ENCODE peak calls at places on chromosomes 7 and 10, in four cellular contexts. O, E, Z and U are unnamed samples.

GRCh38 chr10:73601486-73601921 is 10.4 kb upstream of the USP54 start:
- DNase-seq in O (no peak), E (no peak), Z (no peak), U (no peak)

GRCh38 chr7:40808409-40808942 is 673.7 kb downstream of the SUGCT start:
- DNase-seq in O (no peak), E (peak; percentile 96), Z (no peak), U (no peak)

GRCh38 chr10:99661370-99661749 is 2.1 kb downstream of the ENTPD7 start:
- DNase-seq in O (peak; percentile 94), E (peak; percentile 73), Z (no peak), U (no peak)

GRCh38 chr10:73774637-73775036 is 7.2 kb upstream of the CHCHD1 start:
- DNase-seq in O (no peak), E (peak; percentile 56), Z (no peak), U (no peak)

GRCh38 chr10:12530017-12530416 is 180.7 kb downstream of the CAMK1D start:
- DNase-seq in O (no peak), E (no peak), Z (no peak), U (no peak)

GRCh38 chr7:140674899-140675701 is 2.4 kb downstream of the ADCK2 start:
- DNase-seq in O (no peak), E (peak; percentile 71), Z (no peak), U (no peak)

GRCh38 chr7:111529507-111530355 is 32.6 kb downstream of the IMMP2L start:
- DNase-seq in O (no peak), E (peak; percentile 14), Z (no peak), U (no peak)

GRCh38 chr10:119215371-119215770 is 8.0 kb downstream of the GRK5 start:
- DNase-seq in O (no peak), E (no peak), Z (no peak), U (no peak)

GRCh38 chr10:17256627-17257026 is 28.6 kb downstream of the VIM start:
- DNase-seq in O (no peak), E (no peak), Z (no peak), U (no peak)

GRCh38 chr7:23598321-23598720 is 1.1 kb downstream of the CCDC126 start:
- DNase-seq in O (no peak), E (no peak), Z (no peak), U (no peak)

GRCh38 chr10:91880310-91880709 is 29.0 kb downstream of the FGFBP3 start:
- DNase-seq in O (no peak), E (no peak), Z (no peak), U (no peak)

GRCh38 chr10:80196270-80196949 is 8.9 kb downstream of the ANXA11 start:
- DNase-seq in O (no peak), E (no peak), Z (no peak), U (peak; percentile 90)

GRCh38 chr7:141217938-141218337 is 144.1 kb downstream of the TMEM178B start:
- DNase-seq in O (no peak), E (no peak), Z (no peak), U (no peak)

GRCh38 chr10:93173867-93174845 is 100.5 kb downstream of the CYP26A1 start:
- DNase-seq in O (no peak), E (no peak), Z (no peak), U (no peak)

GRCh38 chr10:5775705-5776104 is 37.5 kb downstream of the GDI2 start:
- DNase-seq in O (no peak), E (no peak), Z (no peak), U (peak; percentile 15)

GRCh38 chr10:85620807-85621206 is 745.8 kb downstream of the GRID1 start:
- DNase-seq in O (no peak), E (no peak), Z (no peak), U (no peak)

GRCh38 chr7:100483728-100484635 is at the start of gene NYAP1:
- DNase-seq in O (no peak), E (peak; percentile 64), Z (peak; percentile 79), U (no peak)

GRCh38 chr7:106216517-106217088 is 68.2 kb downstream of the NAMPT start:
- DNase-seq in O (peak; percentile 98), E (peak; percentile 98), Z (peak; percentile 63), U (peak; percentile 87)

GRCh38 chr7:39446546-39446945 is 119.7 kb upstream of the YAE1 start:
- DNase-seq in O (no peak), E (no peak), Z (no peak), U (no peak)

GRCh38 chr7:68929712-68930395 is 668.4 kb upstream of the AUTS2 start:
- DNase-seq in O (no peak), E (peak; percentile 82), Z (no peak), U (no peak)

GRCh38 chr7:50314778-50315177 is 10.3 kb downstream of the IKZF1 start:
- DNase-seq in O (no peak), E (no peak), Z (no peak), U (no peak)

GRCh38 chr10:12658526-12658925 is 309.2 kb downstream of the CAMK1D start:
- DNase-seq in O (no peak), E (no peak), Z (no peak), U (no peak)

GRCh38 chr10:22183771-22184466 is 33.9 kb downstream of the EBLN1 start:
- DNase-seq in O (no peak), E (peak; percentile 77), Z (no peak), U (no peak)

GRCh38 chr7:85508642-85509429 is 322.0 kb upstream of the SEMA3D start:
- DNase-seq in O (no peak), E (peak; percentile 75), Z (no peak), U (no peak)

GRCh38 chr10:133158756-133159610 is 1.0 kb upstream of the KNDC1 start:
- DNase-seq in O (no peak), E (peak; percentile 26), Z (peak; percentile 22), U (no peak)

GRCh38 chr7:102115931-102116330 is 170.7 kb upstream of the SH2B2 start:
- DNase-seq in O (no peak), E (no peak), Z (no peak), U (no peak)

GRCh38 chr7:11256501-11256900 is 282.8 kb downstream of the PHF14 start:
- DNase-seq in O (no peak), E (no peak), Z (no peak), U (no peak)

GRCh38 chr7:11247545-11247944 is 273.9 kb downstream of the PHF14 start:
- DNase-seq in O (no peak), E (no peak), Z (no peak), U (no peak)

GRCh38 chr7:11252011-11252607 is 278.4 kb downstream of the PHF14 start:
- DNase-seq in O (no peak), E (no peak), Z (no peak), U (no peak)

GRCh38 chr7:11251436-11251835 is 277.8 kb downstream of the PHF14 start:
- DNase-seq in O (no peak), E (no peak), Z (no peak), U (no peak)

GRCh38 chr7:11252705-11253272 is 279.1 kb downstream of the PHF14 start:
- DNase-seq in O (no peak), E (no peak), Z (no peak), U (no peak)
- TF ChIP-seq CTCF in O (no peak), E (no peak), Z (no peak), U (no peak)

GRCh38 chr7:57646219-57646900 is 196.4 kb downstream of the ZNF716 start:
- DNase-seq in O (no peak), E (no peak), Z (no peak), U (no peak)
- H3K9me3 ChIP-seq in O (no peaks in the 10 kb centered on the region), E (no peaks in the 10 kb centered on the region), Z (no peaks in the 10 kb centered on the region), U (no peaks in the 10 kb centered on the region)

GRCh38 chr7:10128748-10129147 is 844.9 kb upstream of the PHF14 start:
- DNase-seq in O (no peak), E (peak; percentile 2), Z (no peak), U (no peak)
- TF ChIP-seq CTCF in O (peak; percentile 32), E (no peak), Z (peak; percentile 30), U (no peak)

DNA sequence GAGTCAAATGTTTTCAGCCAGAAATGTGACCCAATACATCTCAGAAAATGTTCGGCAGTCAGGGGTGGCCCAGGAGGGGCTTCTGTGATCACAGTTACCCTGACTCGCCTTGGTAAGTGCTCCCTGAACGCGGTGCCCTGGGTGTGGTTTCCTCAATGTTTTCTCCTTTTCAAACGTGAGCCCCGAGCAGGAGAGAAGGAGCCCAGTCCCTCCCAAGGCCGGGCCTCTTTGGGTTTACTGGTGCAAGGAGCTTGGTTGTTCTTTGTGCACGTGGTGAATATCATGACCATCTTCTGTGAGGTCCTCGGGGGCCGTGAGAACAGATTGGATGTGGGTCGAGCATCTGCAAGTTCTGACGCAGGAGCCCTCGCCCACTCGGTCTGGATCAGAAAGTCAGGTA is 55.8 kb upstream of the VIPR2 start:
- DNase-seq in O (no peak), E (no peak), Z (no peak), U (no peak)
- H3K9me3 ChIP-seq in O (no peaks in the 10 kb centered on the region), E (no peaks in the 10 kb centered on the region), Z (no peaks in the 10 kb centered on the region), U (no peaks in the 10 kb centered on the region)

GRCh38 chr7:25314094-25314708 is 85.9 kb upstream of the NPVF start:
- DNase-seq in O (no peak), E (peak; percentile 54), Z (no peak), U (no peak)
- TF ChIP-seq CTCF in O (no peak), E (no peak), Z (no peak), U (no peak)

GRCh38 chr7:386385-386784 is 96.4 kb downstream of the FOXL3 start:
- DNase-seq in O (no peak), E (no peak), Z (peak; percentile 3), U (no peak)

GRCh38 chr7:388961-389701 is 99.2 kb downstream of the FOXL3 start:
- DNase-seq in O (no peak), E (no peak), Z (peak; percentile 5), U (peak; percentile 47)

GRCh38 chr7:388461-388960 is 98.5 kb downstream of the FOXL3 start:
- DNase-seq in O (no peak), E (peak; percentile 22), Z (peak; percentile 11), U (no peak)

GRCh38 chr7:388023-388355 is 98.0 kb downstream of the FOXL3 start:
- DNase-seq in O (no peak), E (no peak), Z (peak; percentile 4), U (peak; percentile 30)

DNA sequence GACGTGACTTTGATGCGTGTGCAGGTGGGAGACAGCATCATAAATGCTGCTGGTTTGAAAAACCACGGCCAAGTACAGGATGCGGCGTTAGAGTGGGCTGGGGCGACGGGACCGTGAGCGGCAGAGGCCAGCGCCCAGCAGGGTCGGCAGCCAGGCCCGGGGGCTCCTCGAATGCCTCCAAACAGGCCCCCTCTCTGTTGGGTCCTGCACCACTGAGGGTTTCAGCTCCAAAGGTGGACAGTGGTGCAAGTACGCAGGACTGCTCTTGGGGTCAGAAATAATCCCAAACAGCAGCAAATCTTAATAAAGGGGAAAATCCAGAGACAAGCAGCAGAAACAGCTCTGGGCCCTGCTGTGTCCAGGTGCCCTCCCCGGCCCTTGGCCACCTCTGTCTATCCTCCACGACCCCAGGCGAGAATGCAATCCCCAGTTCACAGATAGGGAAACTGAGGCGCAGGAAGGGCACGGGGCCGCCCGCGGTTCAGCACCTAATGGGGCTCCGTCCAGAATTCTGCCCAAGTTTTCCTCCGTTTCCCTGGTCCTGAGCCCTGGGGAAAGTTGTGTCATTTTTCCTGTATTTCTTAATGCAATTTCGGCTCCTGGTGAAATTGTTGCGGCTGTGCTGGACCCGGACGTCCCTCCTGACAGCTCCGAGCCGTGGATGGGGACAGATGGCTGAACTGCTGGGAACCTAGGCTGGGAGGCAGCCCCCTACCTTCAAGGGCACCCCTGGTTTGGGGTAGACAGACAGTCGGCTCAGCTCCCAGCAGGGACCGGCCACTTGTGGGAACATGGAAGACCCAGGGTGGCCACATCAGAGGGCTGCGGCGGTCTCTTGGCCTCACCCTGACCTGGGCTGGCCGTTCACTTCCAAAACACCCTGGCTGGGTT is 97.4 kb downstream of the FOXL3 start:
- DNase-seq in O (no peak), E (no peak), Z (peak; percentile 2), U (no peak)
- H3K9me3 ChIP-seq in O (no peaks in the 10 kb centered on the region), E (no peaks in the 10 kb centered on the region), Z (no peaks in the 10 kb centered on the region), U (peaks cover 19% of the 10 kb centered on the region)